ENCODE peak calls at places on chromosomes 7 and 10, in four cellular contexts. J is upper lobe of left lung; W is BE2C; B is CD8-positive, alpha-beta T cell. C is an unnamed sample.

GRCh38 chr7:152403726-152404125 is 32.1 kb downstream of the KMT2C start:
- DNase-seq in J (no peak), W (no peak), B (no peak), C (no peak)

GRCh38 chr7:13496971-13497370 is 492.5 kb downstream of the ETV1 start:
- DNase-seq in W (no peak), B (no peak), J (no peak), C (no peak)

GRCh38 chr10:63429280-63429679 is 36.5 kb downstream of the JMJD1C start:
- DNase-seq in B (no peak), J (no peak), W (no peak), C (no peak)

GRCh38 chr7:104795086-104795485 is 218.9 kb upstream of the KMT2E start:
- DNase-seq in J (no peak), B (no peak), W (no peak), C (no peak)

GRCh38 chr7:133429371-133429770 is 176.5 kb downstream of the EXOC4 start:
- DNase-seq in W (no peak), J (no peak), B (no peak), C (no peak)

GRCh38 chr7:131488361-131488760 is 68.1 kb downstream of the PODXL start:
- DNase-seq in W (no peak), B (no peak), J (no peak), C (no peak)

GRCh38 chr7:129037585-129037984 is 17.3 kb downstream of the TNPO3 start:
- DNase-seq in W (no peak), J (no peak), B (no peak), C (no peak)

GRCh38 chr7:24741691-24742639 is 15.3 kb downstream of the GSDME start:
- DNase-seq in B (no peak), J (no peak), W (peak; percentile 40), C (no peak)

GRCh38 chr10:124388476-124388822 is 30.3 kb downstream of the OAT start:
- DNase-seq in W (no peak), B (no peak), J (no peak), C (no peak)

GRCh38 chr10:58513189-58514101 is 773 bp downstream of the BICC1 start:
- DNase-seq in J (peak; percentile 86), W (peak; percentile 32), B (no peak), C (peak; percentile 72)

GRCh38 chr7:95590387-95591248 is 5.7 kb downstream of the PDK4 start:
- DNase-seq in B (no peak), W (no peak), J (no peak), C (no peak)

GRCh38 chr10:93476756-93477155 is 5.4 kb downstream of the MYOF start:
- DNase-seq in J (no peak), B (no peak), W (no peak), C (no peak)
- H3K4me1 ChIP-seq in J (peaks cover 25% of the 10 kb centered on the region), B (peaks cover under 1% of the 10 kb centered on the region), W (no peaks in the 10 kb centered on the region), C (no peaks in the 10 kb centered on the region)

GRCh38 chr10:33252324-33252723 is 82.1 kb downstream of the NRP1 start:
- DNase-seq in J (no peak), B (no peak), W (no peak), C (no peak)
- TF ChIP-seq CTCF in J (no peak), B (no peak), W (no peak), C (no peak)

GRCh38 chr7:139430443-139430842 is 53.0 kb downstream of the KLRG2 start:
- DNase-seq in B (no peak), W (no peak), J (no peak), C (no peak)

GRCh38 chr7:139431010-139431409 is 52.5 kb downstream of the KLRG2 start:
- DNase-seq in J (no peak), W (no peak), B (no peak), C (peak; percentile 46)

GRCh38 chr7:139427029-139427420 is 56.4 kb downstream of the KLRG2 start:
- DNase-seq in W (no peak), J (no peak), B (no peak), C (no peak)

GRCh38 chr7:139426258-139427028 is 57.0 kb downstream of the KLRG2 start:
- DNase-seq in B (no peak), W (no peak), J (no peak), C (no peak)

DNA sequence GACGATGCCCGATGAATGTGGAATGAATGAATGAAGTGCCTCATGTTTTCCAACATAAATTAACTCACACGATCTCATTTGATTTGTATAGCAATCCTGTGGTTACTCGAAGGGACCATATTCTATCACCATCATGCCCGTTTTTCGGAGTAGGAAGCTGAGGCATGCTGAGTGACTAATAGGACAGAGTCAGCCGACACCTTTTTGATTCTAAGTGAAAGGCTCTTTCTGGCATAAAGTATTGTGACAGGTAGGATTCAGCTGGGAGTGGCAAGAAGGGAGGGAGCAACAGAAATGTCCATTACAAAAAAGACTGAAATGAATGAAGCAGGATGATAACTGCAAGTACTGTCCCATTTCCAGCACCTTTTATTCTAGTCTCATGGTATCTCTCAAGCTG is 55.7 kb downstream of the KLRG2 start:
- DNase-seq in B (no peak), J (no peak), W (no peak), C (no peak)
- H3K36me3 ChIP-seq in B (peaks cover under 1% of the 10 kb centered on the region), J (peaks cover 20% of the 10 kb centered on the region), W (peaks cover 23% of the 10 kb centered on the region), C (no peaks in the 10 kb centered on the region)

GRCh38 chr10:559767-560047 is 129.8 kb downstream of the DIP2C start:
- DNase-seq in W (no peak), B (no peak), J (no peak), C (no peak)

GRCh38 chr10:561721-562120 is 127.7 kb downstream of the DIP2C start:
- DNase-seq in B (no peak), J (no peak), W (no peak), C (no peak)

GRCh38 chr10:560314-560992 is 129.0 kb downstream of the DIP2C start:
- DNase-seq in B (no peak), W (no peak), J (no peak), C (no peak)

GRCh38 chr10:563827-564226 is 125.6 kb downstream of the DIP2C start:
- DNase-seq in B (no peak), W (no peak), J (no peak), C (no peak)

GRCh38 chr10:562142-562541 is 127.3 kb downstream of the DIP2C start:
- DNase-seq in J (no peak), W (no peak), B (no peak), C (no peak)
- H3K4me1 ChIP-seq in J (no peaks in the 10 kb centered on the region), W (peaks cover 3% of the 10 kb centered on the region), B (no peaks in the 10 kb centered on the region), C (peaks cover 24% of the 10 kb centered on the region)

DNA sequence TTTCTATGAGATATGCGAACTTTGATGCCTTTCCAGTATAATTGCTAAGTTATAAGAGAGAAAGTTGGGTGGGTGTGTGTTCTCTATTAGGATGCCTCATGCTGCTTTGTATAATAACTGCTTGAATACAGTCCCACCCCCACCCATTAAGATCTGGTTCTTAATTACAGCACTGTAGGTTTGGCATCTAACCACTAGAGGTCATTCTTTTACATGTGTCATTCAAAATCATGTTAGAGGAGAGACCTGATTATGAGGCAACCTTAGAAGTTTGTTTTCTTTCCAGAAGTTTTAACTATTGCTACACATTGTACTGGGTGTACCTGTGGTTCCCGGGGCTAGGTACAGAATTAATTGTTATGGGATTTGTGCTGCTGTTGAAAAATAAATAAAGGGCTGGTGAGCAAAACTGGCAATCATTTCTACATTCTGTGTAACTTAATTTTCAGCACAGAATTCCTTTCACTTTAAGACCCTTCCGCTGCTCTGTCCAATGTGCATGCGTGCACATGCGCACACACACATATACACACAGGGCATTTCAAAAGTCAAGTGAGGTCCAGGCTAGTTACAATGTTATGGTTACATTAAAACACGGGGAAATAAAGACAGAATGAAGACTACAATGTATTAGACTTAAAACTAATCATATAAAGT is 1156.3 kb downstream of the SORCS3 start:
- DNase-seq in J (no peak), W (no peak), B (no peak), C (no peak)
- TF ChIP-seq CTCF in J (peak; percentile 65), W (peak; percentile 50), B (no peak), C (no peak)

GRCh38 chr10:95683966-95684365 is 9.8 kb downstream of the TCTN3 start:
- DNase-seq in J (no peak), B (no peak), W (no peak), C (no peak)
- H3K36me3 ChIP-seq in J (peaks cover 89% of the 10 kb centered on the region), B (peaks cover 38% of the 10 kb centered on the region), W (peaks cover 7% of the 10 kb centered on the region), C (peaks cover 4% of the 10 kb centered on the region)

DNA sequence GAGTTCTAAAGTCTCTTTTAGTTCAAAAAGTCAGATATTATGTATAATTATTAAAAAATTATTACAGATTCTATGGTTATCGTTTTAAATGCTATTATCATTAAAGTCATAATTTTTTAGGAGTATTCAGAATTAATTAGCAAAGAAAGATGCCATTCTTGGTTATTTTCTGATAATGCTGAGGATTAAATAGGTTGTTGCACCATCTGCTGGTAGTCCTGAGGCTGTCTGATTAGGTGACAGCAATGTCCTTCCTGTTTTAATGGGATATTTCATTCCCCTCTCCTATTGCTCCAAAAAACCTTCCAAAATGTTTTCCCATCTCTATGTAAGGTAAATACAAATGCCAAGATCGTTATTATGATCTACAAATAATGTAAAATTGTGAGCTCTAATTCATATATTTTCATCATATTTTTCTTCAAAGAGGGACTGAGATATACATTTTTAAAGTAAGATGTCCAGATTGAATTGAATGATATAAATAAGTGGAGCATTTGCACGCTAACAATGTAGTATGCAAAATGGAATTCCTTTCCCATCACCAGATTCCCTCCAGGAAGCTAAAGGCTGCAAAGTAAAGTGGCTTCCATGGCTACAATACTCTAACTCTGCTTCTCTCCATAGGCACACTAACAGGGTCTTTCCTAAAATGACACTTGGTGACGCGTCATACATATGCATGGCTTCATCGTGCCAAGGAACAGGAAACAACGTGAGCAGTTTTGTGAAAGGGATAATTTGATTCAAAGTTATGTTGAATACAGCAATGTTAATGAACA is 58.8 kb upstream of the AKR1E2 start:
- DNase-seq in W (no peak), J (no peak), B (no peak), C (no peak)
- H3K4me1 ChIP-seq in W (no peaks in the 10 kb centered on the region), J (peaks cover 10% of the 10 kb centered on the region), B (no peaks in the 10 kb centered on the region), C (peaks cover 5% of the 10 kb centered on the region)

DNA sequence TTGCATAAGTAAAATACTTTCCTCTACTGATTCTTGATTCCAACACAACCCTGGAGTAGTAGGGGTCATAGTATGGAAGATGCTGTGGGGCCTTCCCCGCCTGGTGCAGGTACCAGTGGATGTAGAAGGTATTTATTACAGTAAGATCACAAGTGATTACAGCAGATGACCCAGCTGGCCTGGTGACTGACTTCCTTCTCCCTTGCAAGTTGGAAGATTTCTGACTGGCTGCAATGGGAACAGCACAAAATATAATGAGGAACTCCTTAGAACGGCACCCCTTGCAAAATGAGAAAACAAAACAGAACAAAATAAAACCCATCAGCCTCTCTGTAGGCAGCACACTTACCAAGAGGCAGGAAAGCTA is 61.7 kb upstream of the TARP start:
- DNase-seq in B (no peak), W (no peak), J (no peak), C (no peak)
- TF ChIP-seq CTCF in B (no peak), W (no peak), J (no peak), C (no peak)